ENCODE peak calls at places on chromosomes 6 and 20, in eight cellular contexts. One of them, this sample, is unnamed.

GRCh38 chr6:168376811-168377480 is 57.4 kb upstream of the DACT2 start:
- DNase-seq in activated T-cell treated with anti-CD3 and anti-CD28 coated beads for 1 hour: no peak
- DNase-seq in NCI-H82: no peak
- DNase-seq in smooth muscle cell of the brain vasculature: no peak
- DNase-seq in non-pigmented ciliary epithelial cell: no peak
- DNase-seq in astrocyte: no peak
- DNase-seq in A172: no peak
- DNase-seq in adrenal gland: no peak
- DNase-seq in this sample: no peak

GRCh38 chr6:20153194-20153593 is 59.1 kb downstream of the MBOAT1 start:
- DNase-seq in activated T-cell treated with anti-CD3 and anti-CD28 coated beads for 1 hour: no peak
- DNase-seq in A172: no peak
- DNase-seq in adrenal gland: no peak
- DNase-seq in astrocyte: no peak
- DNase-seq in non-pigmented ciliary epithelial cell: no peak
- DNase-seq in NCI-H82: no peak
- DNase-seq in smooth muscle cell of the brain vasculature: no peak
- DNase-seq in this sample: no peak

GRCh38 chr6:11427091-11427739 is 110.3 kb upstream of the TMEM170B start:
- DNase-seq in NCI-H82: no peak
- DNase-seq in activated T-cell treated with anti-CD3 and anti-CD28 coated beads for 1 hour: no peak
- DNase-seq in non-pigmented ciliary epithelial cell: no peak
- DNase-seq in A172: no peak
- DNase-seq in smooth muscle cell of the brain vasculature: no peak
- DNase-seq in astrocyte: no peak
- DNase-seq in adrenal gland: no peak
- DNase-seq in this sample: no peak

GRCh38 chr6:53504438-53505030 is 40.4 kb downstream of the GCLC start:
- DNase-seq in NCI-H82: no peak
- DNase-seq in A172: no peak
- DNase-seq in activated T-cell treated with anti-CD3 and anti-CD28 coated beads for 1 hour: no peak
- DNase-seq in non-pigmented ciliary epithelial cell: no peak
- DNase-seq in adrenal gland: no peak
- DNase-seq in astrocyte: no peak
- DNase-seq in smooth muscle cell of the brain vasculature: no peak
- DNase-seq in this sample: no peak

GRCh38 chr6:11681770-11682169 is 96.8 kb downstream of the ADTRP start:
- DNase-seq in activated T-cell treated with anti-CD3 and anti-CD28 coated beads for 1 hour: no peak
- DNase-seq in astrocyte: no peak
- DNase-seq in A172: no peak
- DNase-seq in smooth muscle cell of the brain vasculature: no peak
- DNase-seq in adrenal gland: no peak
- DNase-seq in NCI-H82: no peak
- DNase-seq in non-pigmented ciliary epithelial cell: no peak
- DNase-seq in this sample: no peak

GRCh38 chr20:38787870-38788269 is 17.6 kb upstream of the PPP1R16B start:
- DNase-seq in adrenal gland: no peak
- DNase-seq in activated T-cell treated with anti-CD3 and anti-CD28 coated beads for 1 hour: no peak
- DNase-seq in NCI-H82: no peak
- DNase-seq in astrocyte: no peak
- DNase-seq in A172: no peak
- DNase-seq in non-pigmented ciliary epithelial cell: no peak
- DNase-seq in smooth muscle cell of the brain vasculature: no peak
- DNase-seq in this sample: no peak

GRCh38 chr20:56244259-56244658 is 4.3 kb upstream of the MC3R start:
- DNase-seq in A172: no peak
- DNase-seq in non-pigmented ciliary epithelial cell: no peak
- DNase-seq in astrocyte: no peak
- DNase-seq in smooth muscle cell of the brain vasculature: no peak
- DNase-seq in adrenal gland: no peak
- DNase-seq in NCI-H82: no peak
- DNase-seq in activated T-cell treated with anti-CD3 and anti-CD28 coated beads for 1 hour: no peak
- DNase-seq in this sample: no peak

GRCh38 chr6:4828187-4828698 is 52.0 kb downstream of the CDYL start:
- DNase-seq in adrenal gland: no peak
- DNase-seq in non-pigmented ciliary epithelial cell: no peak
- DNase-seq in A172: no peak
- DNase-seq in activated T-cell treated with anti-CD3 and anti-CD28 coated beads for 1 hour: no peak
- DNase-seq in NCI-H82: no peak
- DNase-seq in smooth muscle cell of the brain vasculature: no peak
- DNase-seq in astrocyte: no peak
- DNase-seq in this sample: no peak